ENCODE peak calls at places on chromosomes 16 and 17, in ten cellular contexts. Y is upper lobe of right lung; P is CD8-positive, alpha-beta memory T cell; J is CD4-positive, alpha-beta memory T cell; I is aorta; H is mucosa of descending colon; N is PC-9; B is keratinocyte; R is breast epithelium; Z is testis. U is an unnamed sample. For H3K36me3, the result is how much of the 10 kb centered on the place peaks cover.

GRCh38 chr17:65154770-65155589 is 17.8 kb downstream of the RGS9 start:
- DNase-seq in Y (no peak), P (no peak), J (no peak), I (no peak), H (peak), N (no peak), B (peak), R (no peak), Z (no peak), U (no peak)

GRCh38 chr17:50169881-50170459 is 4.2 kb downstream of the SGCA start:
- DNase-seq in Y (no peak), P (no peak), J (no peak), I (peak), H (no peak), N (no peak), B (no peak), R (no peak), Z (no peak), U (no peak)

GRCh38 chr17:35432176-35433074 is at the start of gene SLFN12:
- DNase-seq in Y (no peak), P (peak), J (peak), I (no peak), H (peak), N (peak), B (peak), R (no peak), Z (peak), U (peak)

GRCh38 chr17:45131616-45132301 is 556 bp downstream of the PLCD3 start:
- DNase-seq in Y (peak), P (peak), J (peak), I (peak), H (peak), N (peak), B (no peak), R (no peak), Z (peak), U (peak)

GRCh38 chr17:80478487-80479245 is 2.3 kb upstream of the NPTX1 start:
- DNase-seq in Y (no peak), P (no peak), J (no peak), I (no peak), H (no peak), N (no peak), B (no peak), R (no peak), Z (no peak), U (peak)

GRCh38 chr17:80959330-80960036 is 32.2 kb upstream of the CHMP6 start:
- DNase-seq in Y (no peak), P (no peak), J (no peak), I (peak), H (peak), N (peak), B (no peak), R (peak), Z (peak), U (peak)

GRCh38 chr17:77327566-77328463 is 187.0 kb downstream of the SEC14L1 start:
- DNase-seq in Y (peak), P (peak), J (no peak), I (no peak), H (peak), N (no peak), B (no peak), R (peak), Z (peak), U (no peak)

GRCh38 chr16:18999045-18999393 is 15.3 kb downstream of the TMC7 start:
- DNase-seq in Y (no peak), P (no peak), J (no peak), I (no peak), H (no peak), N (no peak), B (no peak), R (no peak), Z (no peak), U (no peak)

GRCh38 chr16:51359141-51359960 is 208.3 kb upstream of the SALL1 start:
- DNase-seq in Y (no peak), P (no peak), J (no peak), I (no peak), H (no peak), N (no peak), B (no peak), R (no peak), Z (no peak), U (peak)

GRCh38 chr17:32495347-32496253 is 8.8 kb downstream of the CDK5R1 start:
- DNase-seq in Y (peak), P (no peak), J (no peak), I (peak), H (no peak), N (no peak), B (no peak), R (no peak), Z (no peak), U (peak)

GRCh38 chr16:25747160-25747758 is 55.5 kb downstream of the HS3ST4 start:
- DNase-seq in Y (no peak), P (no peak), J (no peak), I (no peak), H (no peak), N (peak), B (no peak), R (no peak), Z (peak), U (peak)

GRCh38 chr16:73025111-73025505 is 22.8 kb downstream of the ZFHX3 start:
- DNase-seq in Y (no peak), P (no peak), J (no peak), I (no peak), H (no peak), N (no peak), B (no peak), R (no peak), Z (no peak), U (no peak)

GRCh38 chr16:1351215-1351581 is 480 bp downstream of the TSR3 start:
- DNase-seq in Y (no peak), P (no peak), J (no peak), I (no peak), H (no peak), N (no peak), B (no peak), R (no peak), Z (no peak), U (no peak)

GRCh38 chr17:50501054-50501453 is 7.2 kb upstream of the MYCBPAP start:
- DNase-seq in Y (no peak), P (no peak), J (no peak), I (peak), H (peak), N (no peak), B (no peak), R (no peak), Z (no peak), U (no peak)

GRCh38 chr17:50280068-50280467 is 5.8 kb downstream of the TMEM92 start:
- DNase-seq in Y (no peak), P (no peak), J (no peak), I (no peak), H (peak), N (peak), B (no peak), R (no peak), Z (no peak), U (peak)

GRCh38 chr16:85900031-85900792 is 1.2 kb downstream of the IRF8 start:
- DNase-seq in Y (no peak), P (no peak), J (no peak), I (peak), H (peak), N (no peak), B (no peak), R (no peak), Z (no peak), U (peak)
- H3K4me3 ChIP-seq in Y (peak), P (no peak), J (no peak), I (no peak), H (no peak), N (no peak), B (no peak), R (no peak), Z (no peak), U (no peak)

GRCh38 chr16:56468800-56469199 is 17.4 kb downstream of the OGFOD1 start:
- DNase-seq in Y (no peak), P (no peak), J (no peak), I (no peak), H (no peak), N (no peak), B (no peak), R (no peak), Z (no peak), U (no peak)

GRCh38 chr16:56457927-56458470 is 6.6 kb downstream of the OGFOD1 start:
- DNase-seq in Y (no peak), P (no peak), J (no peak), I (no peak), H (no peak), N (no peak), B (no peak), R (no peak), Z (no peak), U (no peak)

GRCh38 chr16:56460101-56460500 is 8.7 kb downstream of the OGFOD1 start:
- DNase-seq in Y (no peak), P (no peak), J (no peak), I (no peak), H (no peak), N (no peak), B (no peak), R (no peak), Z (no peak), U (no peak)

GRCh38 chr16:56462064-56462796 is 10.9 kb downstream of the OGFOD1 start:
- DNase-seq in Y (no peak), P (no peak), J (no peak), I (no peak), H (no peak), N (no peak), B (no peak), R (no peak), Z (no peak), U (no peak)

DNA sequence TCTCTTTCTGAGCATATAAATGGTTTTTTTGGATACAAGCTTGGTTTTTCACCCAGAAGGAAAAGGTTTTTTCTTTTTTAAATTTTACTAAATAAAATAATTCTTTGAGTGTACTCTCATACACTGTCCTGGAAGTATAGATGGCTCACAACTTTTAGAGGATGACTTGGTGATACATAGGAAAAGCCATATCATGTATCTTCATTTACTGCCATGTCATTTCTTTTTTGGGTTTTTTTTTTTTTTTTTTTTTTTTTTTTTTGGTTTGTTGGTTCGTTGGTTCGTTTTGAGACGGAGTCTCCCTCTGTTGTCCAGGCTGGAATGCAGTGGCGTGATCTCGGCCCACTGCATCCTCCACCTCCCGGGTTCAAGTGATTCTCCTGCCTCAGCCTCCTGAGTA is 11.8 kb downstream of the OGFOD1 start:
- DNase-seq in Y (no peak), P (no peak), J (no peak), I (no peak), H (no peak), N (no peak), B (no peak), R (no peak), Z (no peak), U (no peak)
- H3K36me3 ChIP-seq in Y (half or more), P (under half), J (half or more), I (under half), H (under half), N (under half), B (under half), R (under half), Z (under half), U (under half)

DNA sequence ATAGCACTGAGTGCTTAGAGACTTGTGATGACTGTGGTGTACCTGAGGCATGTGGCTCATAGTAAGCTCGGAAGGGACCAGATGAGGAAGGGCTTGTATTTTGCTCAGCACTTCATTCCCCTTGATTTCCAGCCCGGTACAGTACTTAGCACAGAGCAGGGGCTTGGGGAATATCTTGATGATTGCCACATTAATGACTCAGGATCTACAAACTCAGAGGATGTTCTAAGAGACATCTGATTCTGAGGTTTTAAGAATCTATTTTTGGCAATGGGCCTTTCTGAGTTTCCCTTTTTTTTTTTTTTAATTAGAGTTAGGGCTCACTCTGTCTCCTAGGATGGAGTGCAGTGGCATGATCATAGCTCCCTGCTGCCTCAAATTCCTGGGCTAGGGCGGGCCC is 9.1 kb downstream of the ASPHD1 start:
- DNase-seq in Y (no peak), P (no peak), J (no peak), I (peak), H (no peak), N (no peak), B (no peak), R (no peak), Z (no peak), U (no peak)
- H3K4me3 ChIP-seq in Y (no peak), P (no peak), J (no peak), I (no peak), H (no peak), N (no peak), B (no peak), R (no peak), Z (no peak), U (no peak)

GRCh38 chr17:75706042-75706728 is 15.1 kb upstream of the ITGB4 start:
- DNase-seq in Y (no peak), P (no peak), J (no peak), I (no peak), H (no peak), N (no peak), B (no peak), R (no peak), Z (no peak), U (no peak)
- H3K36me3 ChIP-seq in Y (half or more), P (half or more), J (half or more), I (under half), H (under half), N (under half), B (under half), R (under half), Z (under half), U (under half)

U was measured in H7.